ENCODE peak calls at places on chromosome 21, in seven cellular contexts. F is iPS-NIHi11, Q is H54, K is A172, D is HCEC 1CT, R is hypothalamus, N is head of caudate nucleus. C is an unnamed sample.

GRCh38 chr21:35922618-35923017 is 137.7 kb downstream of the SETD4 start:
- DNase-seq in F (no peak), N (no peak), D (peak), R (no peak), K (peak), Q (no peak), C (no peak)

GRCh38 chr21:36325373-36326010 is 5.5 kb downstream of the MORC3 start:
- DNase-seq in R (no peak), K (peak), D (peak), N (no peak), Q (no peak), F (no peak), C (peak)

GRCh38 chr21:29018540-29018939 is 609 bp downstream of the RWDD2B start:
- DNase-seq in K (no peak), Q (no peak), F (no peak), N (no peak), D (peak), R (no peak), C (no peak)

GRCh38 chr21:25895565-25896205 is 160.9 kb downstream of the GABPA start:
- DNase-seq in R (no peak), Q (no peak), D (peak), F (no peak), N (peak), K (peak), C (peak)

GRCh38 chr21:36027352-36027751 is 33.0 kb downstream of the SETD4 start:
- DNase-seq in F (no peak), R (no peak), Q (peak), K (no peak), D (peak), N (no peak), C (peak)

GRCh38 chr21:20968391-20968790 is 29.8 kb upstream of the NCAM2 start:
- DNase-seq in F (no peak), K (no peak), N (peak), Q (no peak), D (no peak), R (no peak), C (no peak)

GRCh38 chr21:37659874-37660273 is 256.4 kb downstream of the KCNJ6 start:
- DNase-seq in N (no peak), D (no peak), Q (no peak), K (no peak), R (no peak), F (no peak), C (no peak)

GRCh38 chr21:37367301-37367757 is 756 bp downstream of the DYRK1A start:
- DNase-seq in Q (no peak), K (no peak), F (peak), R (no peak), D (no peak), N (peak), C (no peak)

GRCh38 chr21:29152936-29153335 is 22.5 kb downstream of the MAP3K7CL start:
- DNase-seq in D (no peak), Q (no peak), N (no peak), K (no peak), F (no peak), R (no peak), C (no peak)

GRCh38 chr21:33384851-33385331 is 18.3 kb upstream of the IFNGR2 start:
- DNase-seq in Q (no peak), D (no peak), N (no peak), K (peak), R (no peak), F (no peak), C (no peak)

GRCh38 chr21:32990666-32991065 is 35.1 kb upstream of the OLIG2 start:
- DNase-seq in R (no peak), K (no peak), Q (no peak), F (no peak), D (no peak), N (no peak), C (no peak)

GRCh38 chr21:45989355-45990048 is 7.9 kb downstream of the COL6A1 start:
- DNase-seq in Q (no peak), N (no peak), D (no peak), R (no peak), F (no peak), K (no peak), C (no peak)

GRCh38 chr21:42062543-42063022 is 8.5 kb upstream of the UMODL1 start:
- DNase-seq in D (no peak), K (no peak), R (no peak), Q (no peak), F (no peak), N (peak), C (no peak)

GRCh38 chr21:46142581-46143473 is 12.6 kb downstream of the FTCD start:
- DNase-seq in F (no peak), D (no peak), R (no peak), Q (no peak), K (no peak), N (no peak), C (no peak)

GRCh38 chr21:27734146-27734545 is 767.3 kb upstream of the ADAMTS5 start:
- DNase-seq in K (peak), N (no peak), D (peak), Q (no peak), R (no peak), F (no peak), C (peak)

GRCh38 chr21:41966341-41966833 is 12.6 kb upstream of the C2CD2 start:
- DNase-seq in Q (no peak), K (peak), N (no peak), D (no peak), F (no peak), R (no peak), C (peak)

GRCh38 chr21:28550057-28550825 is 442.4 kb downstream of the LTN1 start:
- DNase-seq in K (no peak), F (no peak), N (no peak), Q (no peak), D (no peak), R (no peak), C (peak)

GRCh38 chr21:35147439-35147838 is 98.3 kb upstream of the RUNX1 start:
- DNase-seq in N (no peak), R (no peak), F (no peak), D (no peak), Q (no peak), K (peak), C (no peak)

GRCh38 chr21:24045775-24046215 is 1561.5 kb downstream of the MRPL39 start:
- DNase-seq in Q (peak), N (peak), F (peak), D (no peak), R (peak), K (peak), C (no peak)

GRCh38 chr21:32322103-32322502 is 23.4 kb downstream of the MRAP start:
- DNase-seq in R (no peak), K (no peak), D (no peak), Q (no peak), N (no peak), F (no peak), C (no peak)

GRCh38 chr21:32653326-32653901 is 41.2 kb upstream of the CFAP298 start:
- DNase-seq in K (peak), N (no peak), F (peak), Q (peak), R (no peak), D (peak), C (peak)

GRCh38 chr21:45640888-45641479 is 2.5 kb upstream of the PCBP3 start:
- DNase-seq in K (peak), D (peak), R (no peak), Q (no peak), N (no peak), F (peak), C (peak)

GRCh38 chr21:31339736-31340135 is 4.3 kb downstream of the TIAM1 start:
- DNase-seq in R (no peak), D (no peak), Q (no peak), K (no peak), N (no peak), F (no peak), C (no peak)

GRCh38 chr21:15592271-15592860 is 137.4 kb upstream of the USP25 start:
- DNase-seq in N (no peak), D (peak), Q (peak), F (peak), K (peak), R (no peak), C (peak)

GRCh38 chr21:45482899-45483821 is 59.1 kb downstream of the SLC19A1 start:
- DNase-seq in R (no peak), N (no peak), K (no peak), D (no peak), F (no peak), Q (no peak), C (no peak)

GRCh38 chr21:14243461-14243860 is 27.5 kb downstream of the RBM11 start:
- DNase-seq in K (no peak), N (no peak), R (no peak), Q (no peak), D (no peak), F (no peak), C (no peak)

GRCh38 chr21:15638856-15639549 is 90.8 kb upstream of the USP25 start:
- DNase-seq in K (no peak), R (no peak), Q (no peak), D (no peak), F (peak), N (peak), C (no peak)

GRCh38 chr21:35227774-35228173 is 178.7 kb upstream of the RUNX1 start:
- DNase-seq in Q (no peak), F (no peak), K (no peak), R (no peak), N (no peak), D (no peak), C (no peak)

GRCh38 chr21:34625194-34625593 is 10.3 kb upstream of the RCAN1 start:
- DNase-seq in K (no peak), F (no peak), R (no peak), D (no peak), Q (no peak), N (no peak), C (no peak)

GRCh38 chr21:30479259-30479658 is 908 bp downstream of the KRTAP19-1 start:
- DNase-seq in D (no peak), N (no peak), K (no peak), F (no peak), Q (no peak), R (no peak), C (no peak)